ENCODE peak calls at places on chromosomes 4 and X, in nine cellular contexts. B, U, R, X, N, G, S, D and T are unnamed samples.

GRCh38 chrX:115013705-115014104 is 3.7 kb downstream of the IL13RA2 start:
- DNase-seq in B (peak), U (no peak), R (peak), X (peak), N (no peak), G (no peak), S (peak), D (no peak), T (no peak)

GRCh38 chr4:163701915-163702314 is 207.4 kb downstream of the TMA16 start:
- DNase-seq in B (peak), U (no peak), R (no peak), X (peak), N (peak), G (no peak), S (peak), D (no peak), T (no peak)

GRCh38 chr4:8688041-8688907 is 95.7 kb downstream of the CPZ start:
- DNase-seq in B (no peak), U (no peak), R (peak), X (peak), N (peak), G (no peak), S (peak), D (no peak), T (no peak)

GRCh38 chrX:34300871-34301270 is 168.8 kb upstream of the FAM47A start:
- DNase-seq in B (peak), U (peak), R (peak), X (peak), N (peak), G (no peak), S (peak), D (no peak), T (no peak)

GRCh38 chr4:28926156-28926555 is 1794.0 kb upstream of the PCDH7 start:
- DNase-seq in B (no peak), U (no peak), R (no peak), X (no peak), N (no peak), G (no peak), S (no peak), D (no peak), T (no peak)

GRCh38 chr4:78068481-78068880 is 11.4 kb downstream of the FRAS1 start:
- DNase-seq in B (no peak), U (no peak), R (no peak), X (no peak), N (no peak), G (no peak), S (no peak), D (no peak), T (no peak)

GRCh38 chr4:52869196-52869595 is 7.1 kb downstream of the RASL11B start:
- DNase-seq in B (no peak), U (no peak), R (no peak), X (no peak), N (peak), G (no peak), S (peak), D (peak), T (peak)

GRCh38 chr4:186149872-186150271 is 41.5 kb upstream of the CYP4V2 start:
- DNase-seq in B (no peak), U (no peak), R (peak), X (peak), N (peak), G (no peak), S (no peak), D (peak), T (peak)

GRCh38 chrX:106263817-106264216 is 95.7 kb downstream of the PWWP3B start:
- DNase-seq in B (no peak), U (no peak), R (peak), X (peak), N (no peak), G (no peak), S (no peak), D (no peak), T (no peak)

GRCh38 chr4:115664285-115664684 is 550.9 kb upstream of the NDST4 start:
- DNase-seq in B (no peak), U (no peak), R (no peak), X (no peak), N (no peak), G (no peak), S (no peak), D (no peak), T (no peak)